ENCODE peak calls at places on chromosome 2, in four cellular contexts. S is heart left ventricle, T is Panc1, C is heart right ventricle. J is an unnamed sample.

GRCh38 chr2:95032868-95033603 is 7.5 kb downstream of the MAL start:
- DNase-seq in C (no peak), S (no peak), T (no peak), J (no peak)

GRCh38 chr2:69380072-69380917 is 6.7 kb downstream of the GFPT1 start:
- DNase-seq in T (no peak), C (no peak), S (no peak), J (no peak)

GRCh38 chr2:232493701-232494426 is 6.2 kb upstream of the ECEL1 start:
- DNase-seq in C (no peak), S (no peak), T (no peak), J (no peak)

GRCh38 chr2:69316550-69316949 is 70.5 kb downstream of the GFPT1 start:
- DNase-seq in T (no peak), C (no peak), S (no peak), J (no peak)

GRCh38 chr2:12194936-12195335 is 448.5 kb downstream of the LPIN1 start:
- DNase-seq in T (no peak), C (no peak), S (no peak), J (no peak)

GRCh38 chr2:74982581-74982980 is 24.1 kb downstream of the POLE4 start:
- DNase-seq in S (no peak), T (no peak), C (no peak), J (no peak)

GRCh38 chr2:31428001-31428418 is 13.5 kb upstream of the XDH start:
- DNase-seq in T (no peak), C (no peak), S (no peak), J (no peak)

GRCh38 chr2:9753665-9754531 is 89.4 kb upstream of the TAF1B start:
- DNase-seq in T (no peak), C (no peak), S (no peak), J (peak; percentile 15)

GRCh38 chr2:152240559-152241231 is 65.1 kb upstream of the STAM2 start:
- DNase-seq in C (no peak), T (no peak), S (no peak), J (no peak)

GRCh38 chr2:158184556-158185343 is 83.1 kb downstream of the UPP2 start:
- DNase-seq in C (no peak), T (no peak), S (no peak), J (no peak)

GRCh38 chr2:189542145-189542882 is 38.3 kb downstream of the SLC40A1 start:
- DNase-seq in C (no peak), T (no peak), S (no peak), J (no peak)

GRCh38 chr2:207188601-207189000 is 22.9 kb upstream of the KLF7 start:
- DNase-seq in C (no peak), S (no peak), T (peak; percentile 78), J (no peak)

GRCh38 chr2:232643813-232644347 is 10.5 kb downstream of the EFHD1 start:
- DNase-seq in C (no peak), T (no peak), S (no peak), J (no peak)

GRCh38 chr2:142131016-142131714 is at the start of gene LRP1B:
- DNase-seq in T (no peak), S (no peak), C (no peak), J (no peak)

GRCh38 chr2:109637749-109638570 is 23.8 kb downstream of the SOWAHC start:
- DNase-seq in T (no peak), S (no peak), C (no peak), J (no peak)

GRCh38 chr2:144701259-144701658 is 181.3 kb upstream of the ZEB2 start:
- DNase-seq in C (no peak), S (no peak), T (no peak), J (no peak)

GRCh38 chr2:85475801-85476610 is 57.5 kb downstream of the SH2D6 start:
- DNase-seq in T (no peak), S (no peak), C (no peak), J (no peak)

GRCh38 chr2:42101641-42102605 is 54.1 kb downstream of the PKDCC start:
- DNase-seq in S (peak; percentile 76), T (no peak), C (peak; percentile 76), J (peak; percentile 74)

GRCh38 chr2:1147873-1148612 is 197.4 kb downstream of the SNTG2 start:
- DNase-seq in T (no peak), C (no peak), S (no peak), J (no peak)

GRCh38 chr2:221716434-221717303 is 144.6 kb upstream of the EPHA4 start:
- DNase-seq in S (no peak), C (no peak), T (no peak), J (no peak)

GRCh38 chr2:241546771-241547498 is 11.6 kb upstream of the BOK start:
- DNase-seq in S (no peak), T (no peak), C (no peak), J (no peak)

GRCh38 chr2:203510941-203511305 is 24.2 kb downstream of the RAPH1 start:
- DNase-seq in S (no peak), C (no peak), T (no peak), J (no peak)

GRCh38 chr2:234463626-234464290 is 33.1 kb downstream of the ARL4C start:
- DNase-seq in S (no peak), T (peak; percentile 38), C (no peak), J (no peak)

GRCh38 chr2:206160807-206161179 is 1.1 kb downstream of the EEF1B2 start:
- DNase-seq in C (no peak), S (no peak), T (no peak), J (no peak)

GRCh38 chr2:110864721-110865120 is 132.3 kb downstream of the ACOXL start:
- DNase-seq in S (no peak), C (no peak), T (no peak), J (no peak)

GRCh38 chr2:62467475-62468321 is 38.3 kb downstream of the TMEM17 start:
- DNase-seq in C (no peak), T (no peak), S (no peak), J (no peak)

GRCh38 chr2:231160701-231161100 is 35.9 kb upstream of the HTR2B start:
- DNase-seq in T (no peak), C (no peak), S (no peak), J (no peak)
- H3K27ac ChIP-seq in T (peak overlapping the region; percentile 6), C (no peak overlapping the region), S (no peak overlapping the region), J (peak overlapping the region; percentile 79)

DNA sequence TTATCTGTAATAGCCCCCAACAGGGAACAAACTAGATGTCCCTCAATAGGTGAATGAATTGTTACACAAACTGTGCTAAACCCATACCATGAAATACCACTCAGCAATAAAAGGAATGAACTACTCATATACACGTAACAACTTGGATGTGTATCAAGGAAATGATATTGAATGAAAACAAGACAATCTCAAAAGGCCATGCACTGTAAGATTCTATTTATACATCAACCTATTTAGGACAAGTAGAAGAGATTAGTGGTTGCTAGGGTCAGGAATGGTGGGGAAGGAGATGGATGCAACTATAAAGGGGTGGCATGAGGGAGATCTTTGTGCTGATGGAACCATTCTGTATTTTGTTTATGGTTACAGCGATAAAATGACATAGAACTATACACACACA is 47.1 kb downstream of the KANSL3 start:
- DNase-seq in S (no peak), C (no peak), T (no peak), J (no peak)
- H3K36me3 ChIP-seq in S (peaks cover 39% of the 10 kb centered on the region), C (peaks cover 52% of the 10 kb centered on the region), T (peaks cover 22% of the 10 kb centered on the region), J (peaks cover 49% of the 10 kb centered on the region)

DNA sequence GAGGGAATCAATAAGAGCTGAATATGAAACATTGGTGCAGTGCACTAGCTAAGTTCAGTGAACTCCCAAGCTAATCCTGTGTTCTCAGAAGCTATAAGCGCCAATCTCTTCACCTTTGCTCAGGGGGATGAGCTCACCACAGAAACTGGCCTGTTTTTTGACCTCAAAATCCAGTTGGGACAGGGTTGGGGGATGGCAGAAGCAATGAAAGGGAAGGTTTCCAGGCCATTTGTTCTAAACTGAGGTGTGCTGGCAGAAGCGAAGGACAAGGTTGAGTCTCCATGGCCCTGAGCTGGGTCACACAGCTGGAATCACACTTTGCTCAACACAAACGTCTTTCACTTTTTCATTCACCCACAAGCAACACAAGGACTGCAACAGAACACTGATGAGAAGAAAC is 258.4 kb downstream of the NRXN1 start:
- DNase-seq in T (no peak), S (no peak), C (no peak), J (no peak)
- H3K4me3 ChIP-seq in T (no peak overlapping the region), S (no peak overlapping the region), C (no peak overlapping the region), J (no peak overlapping the region)

GRCh38 chr2:27965841-27966240 is 75.3 kb downstream of the BABAM2 start:
- DNase-seq in S (no peak), C (no peak), T (no peak), J (no peak)
- H3K27ac ChIP-seq in S (no peak overlapping the region), C (no peak overlapping the region), T (no peak overlapping the region), J (no peak overlapping the region)

J was measured in tibial artery.